ENCODE peak calls at places on chromosome 19, in five cellular contexts. R, C, Y, L and I are unnamed samples.

GRCh38 chr19:32416749-32417469 is 11.3 kb downstream of the DPY19L3 start:
- DNase-seq in R (no peak), C (no peak), Y (no peak), L (no peak), I (peak; percentile 18)

GRCh38 chr19:34688592-34688991 is 11.1 kb downstream of the ZNF302 start:
- DNase-seq in R (no peak), C (no peak), Y (no peak), L (no peak), I (no peak)

GRCh38 chr19:912181-913079 is 589 bp downstream of the R3HDM4 start:
- DNase-seq in R (no peak), C (no peak), Y (no peak), L (no peak), I (peak; percentile 74)

GRCh38 chr19:35171730-35172129 is 17.2 kb downstream of the FXYD5 start:
- DNase-seq in R (no peak), C (no peak), Y (no peak), L (no peak), I (no peak)

GRCh38 chr19:15464394-15465385 is at the start of gene RASAL3:
- DNase-seq in R (no peak), C (no peak), Y (no peak), L (peak; percentile 51), I (no peak)

GRCh38 chr19:384801-385169 is 24.2 kb downstream of the C2CD4C start:
- DNase-seq in R (no peak), C (no peak), Y (no peak), L (no peak), I (no peak)

GRCh38 chr19:8459520-8460260 is 14.9 kb downstream of the HNRNPM start:
- DNase-seq in R (no peak), C (no peak), Y (peak; percentile 29), L (no peak), I (no peak)

GRCh38 chr19:10648360-10648759 is 5.8 kb upstream of the ILF3 start:
- DNase-seq in R (no peak), C (no peak), Y (no peak), L (no peak), I (peak; percentile 41)

GRCh38 chr19:628168-628567 is 5.2 kb downstream of the POLRMT start:
- DNase-seq in R (peak; percentile 76), C (no peak), Y (no peak), L (no peak), I (no peak)

GRCh38 chr19:55437410-55437809 is 5.7 kb downstream of the SHISA7 start:
- DNase-seq in R (no peak), C (peak; percentile 40), Y (peak; percentile 46), L (no peak), I (peak; percentile 83)

GRCh38 chr19:34666200-34666957 is 10.6 kb downstream of the SCGB2B2 start:
- DNase-seq in R (no peak), C (no peak), Y (no peak), L (no peak), I (no peak)

GRCh38 chr19:32570081-32570785 is 10.8 kb upstream of the PDCD5 start:
- DNase-seq in R (peak; percentile 75), C (peak; percentile 26), Y (peak; percentile 62), L (no peak), I (peak; percentile 75)

GRCh38 chr19:28961772-28962500 is 251.0 kb downstream of the UQCRFS1 start:
- DNase-seq in R (no peak), C (no peak), Y (no peak), L (no peak), I (no peak)

GRCh38 chr19:28960586-28960985 is 252.4 kb downstream of the UQCRFS1 start:
- DNase-seq in R (no peak), C (no peak), Y (no peak), L (no peak), I (no peak)

GRCh38 chr19:28964500-28964899 is 248.5 kb downstream of the UQCRFS1 start:
- DNase-seq in R (no peak), C (no peak), Y (no peak), L (no peak), I (no peak)

GRCh38 chr19:28963481-28964245 is 249.3 kb downstream of the UQCRFS1 start:
- DNase-seq in R (no peak), C (no peak), Y (no peak), L (no peak), I (no peak)

DNA sequence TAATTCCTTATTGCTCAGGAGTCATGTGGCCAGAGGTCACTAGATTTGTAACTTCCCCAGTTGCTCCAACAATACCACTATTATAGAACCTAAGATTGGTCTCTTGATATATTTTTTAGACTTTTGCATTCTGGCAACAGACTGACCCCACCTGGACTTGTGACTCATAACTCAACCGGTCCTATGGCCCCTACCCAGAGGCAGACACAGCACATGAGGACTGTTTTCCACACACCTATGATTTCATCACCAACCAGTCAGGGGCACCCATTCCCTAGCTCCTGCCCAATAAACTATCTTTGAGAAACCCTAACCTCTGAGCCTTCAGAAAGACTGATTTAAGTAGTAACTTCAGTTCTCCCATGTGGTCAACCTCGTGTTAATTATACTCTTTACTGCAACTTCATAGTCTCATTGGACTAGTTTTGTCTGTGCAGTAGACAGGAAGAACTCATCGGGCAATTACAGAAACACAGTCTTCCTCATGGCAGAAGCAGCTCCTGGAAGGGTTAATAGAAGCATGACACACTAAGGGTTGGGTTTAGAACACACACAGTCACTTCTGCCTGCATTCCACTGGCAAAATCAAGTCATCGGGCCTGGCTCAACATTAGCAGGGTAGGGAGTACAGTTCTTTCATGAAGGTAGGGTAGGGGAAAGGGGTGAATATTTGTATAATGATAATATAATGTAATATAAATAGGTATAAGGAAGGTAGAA is 251.8 kb downstream of the UQCRFS1 start:
- DNase-seq in R (no peak), C (no peak), Y (no peak), L (no peak), I (no peak)
- TF ChIP-seq ZBTB33 in R (no peak), C (no peak), Y (no peak), L (no peak), I (no peak)

DNA sequence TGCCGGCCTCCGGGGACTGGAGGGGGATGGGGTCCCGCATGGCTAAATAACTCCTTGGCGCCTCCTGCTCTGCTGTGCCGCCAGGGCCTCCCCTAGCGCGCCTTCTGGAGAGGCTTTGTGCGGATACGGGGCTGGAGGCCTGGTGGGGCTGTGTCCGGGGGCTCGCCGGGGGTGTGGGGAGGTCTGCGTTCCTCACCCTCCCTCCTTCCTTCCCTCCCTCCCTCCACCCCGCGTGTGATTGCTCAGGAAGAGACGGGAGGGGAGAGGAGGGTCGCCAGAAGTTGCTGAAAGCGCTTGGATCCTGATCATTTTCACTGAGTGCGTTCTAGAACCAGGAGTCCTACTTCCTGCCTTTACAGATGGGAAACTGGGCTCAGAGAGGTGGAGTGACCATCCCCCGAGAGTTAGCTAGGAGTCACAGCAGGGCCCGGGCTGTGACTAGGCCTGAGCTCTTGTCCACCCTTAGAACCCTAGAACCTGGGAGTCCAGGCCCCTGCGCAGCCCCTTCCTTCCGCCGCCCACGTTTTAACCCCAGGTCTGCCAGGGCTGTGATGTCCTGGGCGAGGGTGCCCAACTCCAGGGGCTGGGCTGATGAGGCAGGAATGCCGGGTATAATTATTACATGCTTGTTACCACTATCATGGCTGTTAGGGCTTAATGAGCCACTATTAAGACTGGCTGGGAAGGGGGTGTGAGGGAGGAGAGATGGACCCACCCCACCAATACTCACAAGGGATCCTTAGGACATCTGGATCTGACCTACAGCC is 782 bp upstream of the JUND start:
- DNase-seq in R (peak; percentile 62), C (no peak), Y (peak; percentile 60), L (no peak), I (no peak)
- TF ChIP-seq ZBTB33 in R (no peak), C (no peak), Y (no peak), L (no peak), I (no peak)

GRCh38 chr19:6776999-6777398 is 4.5 kb downstream of the VAV1 start:
- DNase-seq in R (no peak), C (no peak), Y (no peak), L (no peak), I (no peak)
- TF ChIP-seq ZBTB33 in R (no peak), C (no peak), Y (no peak), L (no peak), I (no peak)

DNA sequence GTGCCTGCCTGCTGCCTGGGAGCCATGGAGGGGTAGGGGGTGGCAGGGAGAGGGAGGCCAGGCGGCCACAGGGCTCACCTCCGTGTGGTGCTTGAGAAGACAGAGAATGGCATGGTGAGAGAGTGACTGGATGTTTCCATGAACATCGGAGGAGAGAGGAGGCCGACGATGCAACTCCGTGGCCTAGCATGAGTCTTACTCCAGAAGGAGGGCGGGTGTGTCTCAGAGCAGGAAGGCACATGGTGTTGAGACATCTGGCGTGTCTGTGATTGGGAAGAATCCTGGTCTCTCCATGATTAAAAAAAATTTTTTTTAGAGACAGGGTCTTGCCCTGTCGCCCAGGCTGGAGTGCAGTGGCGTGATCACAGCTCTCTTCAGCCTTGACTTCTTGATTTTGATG is 5.1 kb downstream of the IRGC start:
- DNase-seq in R (no peak), C (no peak), Y (no peak), L (no peak), I (no peak)
- TF ChIP-seq ZBTB33 in R (no peak), C (no peak), Y (no peak), L (no peak), I (no peak)

GRCh38 chr19:41698746-41699230 is 9.6 kb upstream of the CEACAM5 start:
- DNase-seq in R (no peak), C (no peak), Y (no peak), L (peak; percentile 13), I (no peak)

GRCh38 chr19:41695745-41696144 is 7.7 kb upstream of the CEACAM7 start:
- DNase-seq in R (no peak), C (no peak), Y (no peak), L (no peak), I (no peak)

GRCh38 chr19:41699231-41699967 is 9.0 kb upstream of the CEACAM5 start:
- DNase-seq in R (no peak), C (no peak), Y (no peak), L (no peak), I (no peak)

GRCh38 chr19:41696402-41697197 is 8.5 kb upstream of the CEACAM7 start:
- DNase-seq in R (no peak), C (no peak), Y (no peak), L (no peak), I (no peak)

DNA sequence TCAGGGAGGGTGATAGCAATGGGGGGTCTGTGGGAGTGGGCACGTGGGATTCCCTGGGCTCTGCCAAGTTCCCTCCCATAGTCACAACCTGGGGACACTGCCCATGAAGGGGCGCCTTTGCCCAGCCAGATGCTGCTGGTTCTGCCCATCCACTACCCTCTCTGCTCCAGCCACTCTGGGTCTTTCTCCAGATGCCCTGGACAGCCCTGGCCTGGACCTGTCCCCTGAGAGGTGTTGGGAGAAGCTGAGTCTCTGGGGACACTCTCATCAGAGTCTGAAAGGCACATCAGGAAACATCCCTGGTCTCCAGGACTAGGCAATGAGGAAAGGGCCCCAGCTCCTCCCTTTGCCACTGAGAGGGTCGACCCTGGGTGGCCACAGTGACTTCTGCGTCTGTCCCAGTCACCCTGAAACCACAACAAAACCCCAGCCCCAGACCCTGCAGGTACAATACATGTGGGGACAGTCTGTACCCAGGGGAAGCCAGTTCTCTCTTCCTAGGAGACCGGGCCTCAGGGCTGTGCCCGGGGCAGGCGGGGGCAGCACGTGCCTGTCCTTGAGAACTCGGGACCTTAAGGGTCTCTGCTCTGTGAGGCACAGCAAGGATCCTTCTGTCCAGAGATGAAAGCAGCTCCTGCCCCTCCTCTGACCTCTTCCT is 9.3 kb upstream of the CEACAM7 start:
- DNase-seq in R (no peak), C (no peak), Y (no peak), L (no peak), I (no peak)
- TF ChIP-seq ZBTB33 in R (no peak), C (no peak), Y (no peak), L (no peak), I (no peak)